ENCODE peak calls at places on chromosomes 1 and 21, in five cellular contexts. G is heart left ventricle, X is testis, V is aorta, Y is psoas muscle. M is an unnamed sample.

GRCh38 chr1:56920551-56920950 is 45.3 kb downstream of the C8B start:
- DNase-seq in G (no peak), X (no peak), V (no peak), Y (no peak), M (no peak)

GRCh38 chr21:24941316-24942185 is 665.7 kb downstream of the MRPL39 start:
- DNase-seq in G (no peak), X (no peak), V (no peak), Y (no peak), M (no peak)

GRCh38 chr1:183871142-183871541 is 66.2 kb downstream of the RGL1 start:
- DNase-seq in G (no peak), X (no peak), V (no peak), Y (no peak), M (no peak)

GRCh38 chr1:34803770-34804169 is 11.0 kb downstream of the GJA4 start:
- DNase-seq in G (no peak), X (no peak), V (no peak), Y (no peak), M (no peak)

GRCh38 chr1:8908388-8909151 is 30.1 kb upstream of the ENO1 start:
- DNase-seq in G (no peak), X (no peak), V (no peak), Y (no peak), M (no peak)

GRCh38 chr1:20980051-20980450 is 192.9 kb upstream of the HP1BP3 start:
- DNase-seq in G (no peak), X (no peak), V (no peak), Y (no peak), M (no peak)

GRCh38 chr1:51445346-51446090 is 73.5 kb downstream of the EPS15 start:
- DNase-seq in G (no peak), X (no peak), V (no peak), Y (no peak), M (no peak)

GRCh38 chr1:56437959-56438358 is 141.4 kb downstream of the PLPP3 start:
- DNase-seq in G (no peak), X (no peak), V (no peak), Y (no peak), M (no peak)

GRCh38 chr1:31910933-31911332 is 27.2 kb downstream of the PTP4A2 start:
- DNase-seq in G (no peak), X (no peak), V (no peak), Y (no peak), M (no peak)

GRCh38 chr21:39938086-39938611 is 70.9 kb downstream of the PCP4 start:
- DNase-seq in G (no peak), X (no peak), V (no peak), Y (no peak), M (no peak)

GRCh38 chr1:155873860-155874259 is 14.5 kb downstream of the SYT11 start:
- DNase-seq in G (no peak), X (no peak), V (peak; percentile 57), Y (no peak), M (no peak)

GRCh38 chr1:171796592-171796991 is 15.1 kb downstream of the METTL13 start:
- DNase-seq in G (no peak), X (no peak), V (no peak), Y (no peak), M (no peak)

GRCh38 chr1:245598524-245599310 is 443.9 kb downstream of the KIF26B start:
- DNase-seq in G (peak; percentile 51), X (no peak), V (no peak), Y (no peak), M (no peak)

GRCh38 chr1:111236806-111237205 is 9.3 kb downstream of the CHI3L2 start:
- DNase-seq in G (no peak), X (no peak), V (no peak), Y (no peak), M (no peak)

GRCh38 chr1:118185083-118185899 is at the start of gene SPAG17:
- DNase-seq in G (peak; percentile 62), X (peak; percentile 89), V (peak; percentile 64), Y (peak; percentile 80), M (peak; percentile 41)

GRCh38 chr1:68049941-68050878 is at the start of gene DIRAS3:
- DNase-seq in G (no peak), X (no peak), V (peak; percentile 50), Y (peak; percentile 41), M (no peak)

GRCh38 chr21:45318556-45319341 is 31.1 kb upstream of the POFUT2 start:
- DNase-seq in G (peak; percentile 94), X (no peak), V (peak; percentile 91), Y (peak; percentile 84), M (peak; percentile 97)

GRCh38 chr1:13778431-13778830 is 78.4 kb downstream of the PRDM2 start:
- DNase-seq in G (no peak), X (no peak), V (no peak), Y (no peak), M (no peak)

GRCh38 chr1:180906511-180906910 is 6.2 kb upstream of the KIAA1614 start:
- DNase-seq in G (no peak), X (no peak), V (no peak), Y (no peak), M (no peak)

GRCh38 chr1:208841396-208841795 is 597.2 kb upstream of the PLXNA2 start:
- DNase-seq in G (no peak), X (no peak), V (no peak), Y (no peak), M (no peak)

GRCh38 chr1:145985129-145985501 is 11.3 kb downstream of the TXNIP start:
- DNase-seq in G (no peak), X (no peak), V (no peak), Y (peak; percentile 56), M (peak; percentile 20)

GRCh38 chr1:40857737-40858136 is 4.4 kb downstream of the CITED4 start:
- DNase-seq in G (no peak), X (no peak), V (no peak), Y (no peak), M (no peak)

GRCh38 chr1:28591708-28592313 is at the start of gene RAB42:
- DNase-seq in G (peak; percentile 43), X (peak; percentile 32), V (peak; percentile 80), Y (peak; percentile 56), M (peak; percentile 59)

GRCh38 chr21:28445081-28445830 is 547.4 kb downstream of the LTN1 start:
- DNase-seq in G (no peak), X (no peak), V (no peak), Y (no peak), M (no peak)

GRCh38 chr1:65063025-65063424 is 85.0 kb upstream of the AK4 start:
- DNase-seq in G (no peak), X (no peak), V (no peak), Y (no peak), M (no peak)

DNA sequence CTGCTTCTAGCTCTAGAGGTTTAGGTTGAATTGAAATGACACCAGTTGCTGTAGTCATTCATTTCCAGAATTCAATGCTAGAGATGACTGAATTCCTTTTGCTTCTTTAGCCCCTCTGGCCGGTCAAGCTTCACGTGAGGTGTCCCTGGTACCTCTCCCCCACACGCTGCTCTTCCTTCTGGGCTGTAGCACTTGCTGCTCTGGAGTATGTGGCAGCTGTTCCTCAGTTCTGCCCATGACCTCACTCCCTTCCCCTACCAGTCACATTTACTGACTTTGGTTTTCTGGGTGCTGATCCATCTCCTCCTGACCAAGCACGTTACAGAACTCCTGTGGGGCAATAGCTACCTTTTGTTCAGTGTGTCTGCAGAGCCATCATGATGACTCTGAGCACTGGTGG is 128.0 kb downstream of the HHAT start:
- DNase-seq in G (no peak), X (no peak), V (no peak), Y (no peak), M (no peak)
- H3K27ac ChIP-seq in G (no peak overlapping the region), X (no peak overlapping the region), V (no peak overlapping the region), Y (no peak overlapping the region), M (no peak overlapping the region)

GRCh38 chr1:2584822-2585317 is 1.7 kb upstream of the PRXL2B start:
- DNase-seq in G (no peak), X (no peak), V (peak; percentile 48), Y (peak; percentile 38), M (no peak)
- H3K4me1 ChIP-seq in G (peaks cover 19% of the 10 kb centered on the region), X (peaks cover 14% of the 10 kb centered on the region), V (no peaks in the 10 kb centered on the region), Y (peaks cover 3% of the 10 kb centered on the region), M (peaks cover 22% of the 10 kb centered on the region)

GRCh38 chr21:42188663-42189062 is 30.3 kb upstream of the ABCG1 start:
- DNase-seq in G (no peak), X (no peak), V (no peak), Y (no peak), M (no peak)
- H3K27ac ChIP-seq in G (no peak overlapping the region), X (no peak overlapping the region), V (no peak overlapping the region), Y (peak overlapping the region; percentile 58), M (no peak overlapping the region)

GRCh38 chr1:220119043-220119512 is 25.1 kb downstream of the IARS2 start:
- DNase-seq in G (no peak), X (no peak), V (no peak), Y (no peak), M (no peak)

GRCh38 chr1:220113136-220113695 is 19.3 kb downstream of the IARS2 start:
- DNase-seq in G (no peak), X (no peak), V (no peak), Y (no peak), M (no peak)
- H3K4me1 ChIP-seq in G (no peaks in the 10 kb centered on the region), X (no peaks in the 10 kb centered on the region), V (no peaks in the 10 kb centered on the region), Y (no peaks in the 10 kb centered on the region), M (no peaks in the 10 kb centered on the region)

DNA sequence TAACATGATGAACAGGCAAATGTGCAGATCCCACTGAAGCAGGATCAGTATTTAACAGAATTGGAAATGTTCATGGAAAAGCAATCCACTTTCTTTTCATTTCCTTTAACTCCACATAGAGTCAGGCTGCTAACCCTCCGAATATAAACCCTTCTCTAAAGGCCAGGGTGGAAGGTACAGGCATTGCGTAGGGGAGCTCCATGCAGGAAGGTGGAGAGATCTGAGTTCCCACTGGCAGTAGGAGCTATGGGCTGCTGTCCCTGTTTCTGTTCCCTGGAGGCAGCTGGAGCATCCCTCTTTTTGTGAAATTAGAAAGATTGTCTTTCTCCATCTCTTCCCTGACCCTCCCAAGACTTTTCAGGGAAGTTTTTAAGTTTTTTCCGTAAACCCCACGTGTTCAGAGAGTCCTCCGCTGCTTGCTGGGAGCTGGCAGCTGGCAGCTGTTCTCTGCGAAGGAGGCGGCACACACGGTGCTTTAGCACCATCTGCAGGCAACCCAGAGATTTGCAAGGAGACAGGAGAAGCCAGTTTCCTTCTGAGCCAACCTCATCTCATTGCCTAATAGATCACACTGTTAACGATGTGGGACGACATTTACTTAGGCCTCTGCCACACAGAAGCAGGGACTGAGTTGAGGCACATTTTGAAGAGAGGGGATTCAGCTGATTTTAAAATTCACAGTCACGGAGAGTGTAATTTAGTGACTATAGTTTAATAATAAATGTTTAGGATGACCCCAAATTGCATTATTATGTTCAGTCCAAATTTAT is 55.4 kb upstream of the HOOK1 start:
- DNase-seq in G (peak; percentile 79), X (peak; percentile 87), V (peak; percentile 88), Y (peak; percentile 92), M (peak; percentile 91)
- H3K27ac ChIP-seq in G (peak overlapping the region; percentile 14), X (peak overlapping the region; percentile 34), V (no peak overlapping the region), Y (peak overlapping the region; percentile 79), M (peak overlapping the region; percentile 10)

DNA sequence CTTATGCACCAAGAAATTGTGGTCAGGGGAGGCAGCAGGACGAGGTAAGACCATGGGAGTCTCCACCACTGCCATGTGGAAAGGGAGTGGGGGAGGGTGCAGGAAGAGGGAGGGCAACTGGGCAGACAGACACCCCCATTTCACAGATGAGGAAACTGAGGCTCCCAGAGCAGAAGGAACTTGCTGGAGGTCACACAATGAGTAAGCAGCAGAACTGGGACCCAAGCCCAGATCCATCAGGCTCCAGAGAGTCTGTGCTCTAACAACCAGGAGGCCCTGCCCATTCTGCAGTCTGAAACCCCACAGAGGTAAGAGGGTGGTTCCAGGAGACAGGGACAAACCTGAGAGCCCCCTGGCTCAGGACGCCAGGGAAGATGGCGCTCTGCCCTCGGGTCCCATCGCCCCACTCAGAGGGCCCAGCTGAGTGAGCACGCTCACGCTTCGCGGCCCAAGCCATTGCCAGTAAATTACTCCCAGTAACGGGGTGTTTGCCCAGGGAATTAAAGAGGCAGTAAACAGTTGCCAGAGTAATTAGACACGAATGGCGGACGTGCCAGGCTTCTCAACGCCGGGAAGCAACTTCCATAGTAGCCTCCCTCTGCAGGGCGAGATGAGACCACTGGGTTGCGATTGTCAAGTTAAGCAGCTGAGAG is 59.2 kb downstream of the MATN1 start:
- DNase-seq in G (no peak), X (no peak), V (no peak), Y (peak; percentile 39), M (no peak)
- H3K4me1 ChIP-seq in G (no peaks in the 10 kb centered on the region), X (no peaks in the 10 kb centered on the region), V (no peaks in the 10 kb centered on the region), Y (peaks cover 3% of the 10 kb centered on the region), M (no peaks in the 10 kb centered on the region)